ENCODE peak calls at places on chromosomes 5 and 9, in eight cellular contexts. One of them, this sample, is unnamed.

GRCh38 chr9:20990867-20991266 is 40.6 kb downstream of the HACD4 start:
- DNase-seq in GM12865: no peak
- DNase-seq in progenitor cell of endocrine pancreas: no peak
- DNase-seq in endothelial cell: no peak
- DNase-seq in cardiac muscle cell: no peak
- DNase-seq in neural crest cell: no peak
- DNase-seq in GM06990: no peak
- DNase-seq in H1: no peak
- DNase-seq in this sample: no peak

GRCh38 chr5:131541071-131541470 is 94.0 kb downstream of the RAPGEF6 start:
- DNase-seq in cardiac muscle cell: no peak
- DNase-seq in neural crest cell: no peak
- DNase-seq in progenitor cell of endocrine pancreas: no peak
- DNase-seq in endothelial cell: no peak
- DNase-seq in GM06990: no peak
- DNase-seq in H1: no peak
- DNase-seq in GM12865: no peak
- DNase-seq in this sample: no peak

GRCh38 chr5:27437594-27438200 is 399.3 kb upstream of the CDH9 start:
- DNase-seq in GM12865: peak
- DNase-seq in progenitor cell of endocrine pancreas: no peak
- DNase-seq in cardiac muscle cell: no peak
- DNase-seq in GM06990: no peak
- DNase-seq in neural crest cell: no peak
- DNase-seq in H1: no peak
- DNase-seq in endothelial cell: no peak
- DNase-seq in this sample: no peak

GRCh38 chr5:57338068-57338848 is 144.4 kb downstream of the ACTBL2 start:
- DNase-seq in GM12865: peak
- DNase-seq in neural crest cell: no peak
- DNase-seq in endothelial cell: peak
- DNase-seq in GM06990: no peak
- DNase-seq in H1: no peak
- DNase-seq in cardiac muscle cell: peak
- DNase-seq in progenitor cell of endocrine pancreas: no peak
- DNase-seq in this sample: peak

GRCh38 chr9:4549751-4550295 is 59.6 kb downstream of the SLC1A1 start:
- DNase-seq in progenitor cell of endocrine pancreas: no peak
- DNase-seq in GM06990: no peak
- DNase-seq in GM12865: no peak
- DNase-seq in cardiac muscle cell: no peak
- DNase-seq in H1: no peak
- DNase-seq in neural crest cell: no peak
- DNase-seq in endothelial cell: no peak
- DNase-seq in this sample: no peak

GRCh38 chr5:67015577-67016290 is 180.9 kb downstream of the CD180 start:
- DNase-seq in neural crest cell: no peak
- DNase-seq in endothelial cell: no peak
- DNase-seq in progenitor cell of endocrine pancreas: no peak
- DNase-seq in H1: no peak
- DNase-seq in cardiac muscle cell: no peak
- DNase-seq in GM06990: no peak
- DNase-seq in GM12865: no peak
- DNase-seq in this sample: no peak

GRCh38 chr9:131545003-131545785 is at the start of gene PRRT1B:
- DNase-seq in GM06990: no peak
- DNase-seq in neural crest cell: no peak
- DNase-seq in cardiac muscle cell: no peak
- DNase-seq in H1: no peak
- DNase-seq in GM12865: no peak
- DNase-seq in endothelial cell: no peak
- DNase-seq in progenitor cell of endocrine pancreas: peak
- DNase-seq in this sample: peak

GRCh38 chr9:81693639-81694378 is 4.5 kb upstream of the TLE1 start:
- DNase-seq in GM06990: no peak
- DNase-seq in neural crest cell: no peak
- DNase-seq in endothelial cell: no peak
- DNase-seq in H1: no peak
- DNase-seq in progenitor cell of endocrine pancreas: no peak
- DNase-seq in cardiac muscle cell: no peak
- DNase-seq in GM12865: no peak
- DNase-seq in this sample: no peak

GRCh38 chr5:94884294-94884693 is 265.8 kb downstream of the SLF1 start:
- DNase-seq in neural crest cell: peak
- DNase-seq in H1: no peak
- DNase-seq in cardiac muscle cell: peak
- DNase-seq in GM12865: no peak
- DNase-seq in endothelial cell: peak
- DNase-seq in GM06990: no peak
- DNase-seq in progenitor cell of endocrine pancreas: no peak
- DNase-seq in this sample: peak

GRCh38 chr9:106726070-106726815 is 136.7 kb upstream of the ZNF462 start:
- DNase-seq in cardiac muscle cell: no peak
- DNase-seq in GM12865: no peak
- DNase-seq in H1: no peak
- DNase-seq in neural crest cell: no peak
- DNase-seq in endothelial cell: no peak
- DNase-seq in progenitor cell of endocrine pancreas: no peak
- DNase-seq in GM06990: no peak
- DNase-seq in this sample: no peak

GRCh38 chr5:80958611-80959010 is 1.6 kb upstream of the RASGRF2 start:
- DNase-seq in neural crest cell: no peak
- DNase-seq in H1: no peak
- DNase-seq in GM12865: no peak
- DNase-seq in endothelial cell: no peak
- DNase-seq in cardiac muscle cell: no peak
- DNase-seq in GM06990: no peak
- DNase-seq in progenitor cell of endocrine pancreas: no peak
- DNase-seq in this sample: no peak

GRCh38 chr5:43301653-43302091 is 11.5 kb downstream of the HMGCS1 start:
- DNase-seq in progenitor cell of endocrine pancreas: no peak
- DNase-seq in H1: no peak
- DNase-seq in GM12865: no peak
- DNase-seq in GM06990: no peak
- DNase-seq in neural crest cell: no peak
- DNase-seq in endothelial cell: no peak
- DNase-seq in cardiac muscle cell: no peak
- DNase-seq in this sample: no peak

GRCh38 chr5:124199902-124200301 is 546.5 kb downstream of the ZNF608 start:
- DNase-seq in H1: no peak
- DNase-seq in endothelial cell: no peak
- DNase-seq in GM12865: no peak
- DNase-seq in progenitor cell of endocrine pancreas: no peak
- DNase-seq in GM06990: no peak
- DNase-seq in neural crest cell: no peak
- DNase-seq in cardiac muscle cell: no peak
- DNase-seq in this sample: no peak

GRCh38 chr9:93576296-93577044 is at the start of gene PHF2:
- DNase-seq in GM06990: peak
- DNase-seq in cardiac muscle cell: peak
- DNase-seq in GM12865: peak
- DNase-seq in endothelial cell: no peak
- DNase-seq in H1: no peak
- DNase-seq in progenitor cell of endocrine pancreas: no peak
- DNase-seq in neural crest cell: no peak
- DNase-seq in this sample: peak

GRCh38 chr9:31078175-31078574 is 1306.3 kb upstream of the ACO1 start:
- DNase-seq in GM06990: no peak
- DNase-seq in neural crest cell: no peak
- DNase-seq in H1: no peak
- DNase-seq in progenitor cell of endocrine pancreas: no peak
- DNase-seq in endothelial cell: no peak
- DNase-seq in cardiac muscle cell: no peak
- DNase-seq in GM12865: no peak
- DNase-seq in this sample: no peak

GRCh38 chr9:9771314-9771713 is 841.5 kb downstream of the PTPRD start:
- DNase-seq in GM06990: no peak
- DNase-seq in progenitor cell of endocrine pancreas: no peak
- DNase-seq in GM12865: no peak
- DNase-seq in neural crest cell: no peak
- DNase-seq in cardiac muscle cell: no peak
- DNase-seq in endothelial cell: no peak
- DNase-seq in H1: no peak
- DNase-seq in this sample: no peak

GRCh38 chr5:143023447-143024096 is 253.4 kb downstream of the ARHGAP26 start:
- DNase-seq in GM12865: peak
- DNase-seq in H1: no peak
- DNase-seq in cardiac muscle cell: peak
- DNase-seq in neural crest cell: no peak
- DNase-seq in GM06990: peak
- DNase-seq in endothelial cell: no peak
- DNase-seq in progenitor cell of endocrine pancreas: no peak
- DNase-seq in this sample: peak

GRCh38 chr5:149228610-149229297 is 42.9 kb upstream of the AFAP1L1 start:
- DNase-seq in GM06990: no peak
- DNase-seq in endothelial cell: peak
- DNase-seq in cardiac muscle cell: peak
- DNase-seq in H1: no peak
- DNase-seq in neural crest cell: no peak
- DNase-seq in GM12865: no peak
- DNase-seq in progenitor cell of endocrine pancreas: no peak
- DNase-seq in this sample: peak

GRCh38 chr5:78295035-78295961 is 800 bp upstream of the AP3B1 start:
- DNase-seq in endothelial cell: peak
- DNase-seq in GM06990: peak
- DNase-seq in H1: peak
- DNase-seq in GM12865: peak
- DNase-seq in cardiac muscle cell: peak
- DNase-seq in neural crest cell: no peak
- DNase-seq in progenitor cell of endocrine pancreas: peak
- DNase-seq in this sample: peak

GRCh38 chr9:111766066-111766465 is 28.7 kb downstream of the SHOC1 start:
- DNase-seq in endothelial cell: no peak
- DNase-seq in GM06990: no peak
- DNase-seq in GM12865: no peak
- DNase-seq in neural crest cell: no peak
- DNase-seq in progenitor cell of endocrine pancreas: no peak
- DNase-seq in cardiac muscle cell: no peak
- DNase-seq in H1: no peak
- DNase-seq in this sample: no peak

GRCh38 chr9:5089737-5090136 is 95.7 kb downstream of the INSL6 start:
- DNase-seq in cardiac muscle cell: no peak
- DNase-seq in GM12865: no peak
- DNase-seq in GM06990: no peak
- DNase-seq in endothelial cell: no peak
- DNase-seq in neural crest cell: no peak
- DNase-seq in progenitor cell of endocrine pancreas: no peak
- DNase-seq in H1: no peak
- DNase-seq in this sample: no peak

GRCh38 chr9:81410201-81410600 is 279.1 kb downstream of the TLE1 start:
- DNase-seq in neural crest cell: no peak
- DNase-seq in GM06990: no peak
- DNase-seq in GM12865: no peak
- DNase-seq in endothelial cell: no peak
- DNase-seq in H1: no peak
- DNase-seq in cardiac muscle cell: no peak
- DNase-seq in progenitor cell of endocrine pancreas: no peak
- DNase-seq in this sample: no peak

GRCh38 chr5:161562446-161562845 is 15.9 kb upstream of the GABRB2 start:
- DNase-seq in progenitor cell of endocrine pancreas: no peak
- DNase-seq in H1: no peak
- DNase-seq in cardiac muscle cell: no peak
- DNase-seq in neural crest cell: no peak
- DNase-seq in endothelial cell: no peak
- DNase-seq in GM12865: peak
- DNase-seq in GM06990: no peak
- DNase-seq in this sample: no peak

GRCh38 chr5:13698882-13699281 is 245.6 kb downstream of the DNAH5 start:
- DNase-seq in GM12865: no peak
- DNase-seq in GM06990: no peak
- DNase-seq in progenitor cell of endocrine pancreas: no peak
- DNase-seq in H1: no peak
- DNase-seq in cardiac muscle cell: no peak
- DNase-seq in neural crest cell: no peak
- DNase-seq in endothelial cell: no peak
- DNase-seq in this sample: no peak

GRCh38 chr5:13692172-13692571 is 252.3 kb downstream of the DNAH5 start:
- DNase-seq in neural crest cell: no peak
- DNase-seq in progenitor cell of endocrine pancreas: no peak
- DNase-seq in H1: no peak
- DNase-seq in GM06990: no peak
- DNase-seq in endothelial cell: no peak
- DNase-seq in cardiac muscle cell: no peak
- DNase-seq in GM12865: no peak
- DNase-seq in this sample: no peak

GRCh38 chr5:13695076-13695712 is 249.3 kb downstream of the DNAH5 start:
- DNase-seq in H1: no peak
- DNase-seq in cardiac muscle cell: no peak
- DNase-seq in endothelial cell: no peak
- DNase-seq in progenitor cell of endocrine pancreas: no peak
- DNase-seq in GM06990: no peak
- DNase-seq in neural crest cell: no peak
- DNase-seq in GM12865: no peak
- DNase-seq in this sample: no peak
- TF ChIP-seq CTCF in H1: no peak
- TF ChIP-seq CTCF in cardiac muscle cell: no peak
- TF ChIP-seq CTCF in endothelial cell: no peak
- TF ChIP-seq CTCF in progenitor cell of endocrine pancreas: peak
- TF ChIP-seq CTCF in GM06990: no peak
- TF ChIP-seq CTCF in neural crest cell: no peak
- TF ChIP-seq CTCF in GM12865: no peak
- TF ChIP-seq CTCF in this sample: no peak

GRCh38 chr9:110429453-110429852 is 91.8 kb upstream of the TXNDC8 start:
- DNase-seq in H1: no peak
- DNase-seq in cardiac muscle cell: no peak
- DNase-seq in GM12865: no peak
- DNase-seq in endothelial cell: no peak
- DNase-seq in GM06990: no peak
- DNase-seq in progenitor cell of endocrine pancreas: no peak
- DNase-seq in neural crest cell: no peak
- DNase-seq in this sample: no peak

GRCh38 chr9:110427497-110428104 is 89.9 kb upstream of the TXNDC8 start:
- DNase-seq in progenitor cell of endocrine pancreas: no peak
- DNase-seq in H1: peak
- DNase-seq in endothelial cell: peak
- DNase-seq in GM12865: peak
- DNase-seq in cardiac muscle cell: peak
- DNase-seq in neural crest cell: peak
- DNase-seq in GM06990: peak
- DNase-seq in this sample: peak

GRCh38 chr9:110426052-110426709 is 88.5 kb upstream of the TXNDC8 start:
- DNase-seq in GM12865: no peak
- DNase-seq in endothelial cell: no peak
- DNase-seq in neural crest cell: no peak
- DNase-seq in progenitor cell of endocrine pancreas: no peak
- DNase-seq in cardiac muscle cell: no peak
- DNase-seq in H1: no peak
- DNase-seq in GM06990: no peak
- DNase-seq in this sample: no peak
- TF ChIP-seq CTCF in GM12865: no peak
- TF ChIP-seq CTCF in endothelial cell: peak
- TF ChIP-seq CTCF in neural crest cell: peak
- TF ChIP-seq CTCF in progenitor cell of endocrine pancreas: peak
- TF ChIP-seq CTCF in cardiac muscle cell: peak
- TF ChIP-seq CTCF in H1: no peak
- TF ChIP-seq CTCF in GM06990: no peak
- TF ChIP-seq CTCF in this sample: no peak

GRCh38 chr5:154972476-154973080 is 31.7 kb downstream of the MRPL22 start:
- DNase-seq in endothelial cell: peak
- DNase-seq in GM06990: no peak
- DNase-seq in neural crest cell: peak
- DNase-seq in progenitor cell of endocrine pancreas: peak
- DNase-seq in GM12865: peak
- DNase-seq in H1: peak
- DNase-seq in cardiac muscle cell: peak
- DNase-seq in this sample: peak
- TF ChIP-seq CTCF in endothelial cell: no peak
- TF ChIP-seq CTCF in GM06990: peak
- TF ChIP-seq CTCF in neural crest cell: peak
- TF ChIP-seq CTCF in progenitor cell of endocrine pancreas: peak
- TF ChIP-seq CTCF in GM12865: peak
- TF ChIP-seq CTCF in H1: peak
- TF ChIP-seq CTCF in cardiac muscle cell: peak
- TF ChIP-seq CTCF in this sample: peak

GRCh38 chr9:138015021-138015829 is 137.6 kb downstream of the CACNA1B start:
- DNase-seq in H1: no peak
- DNase-seq in cardiac muscle cell: no peak
- DNase-seq in endothelial cell: no peak
- DNase-seq in progenitor cell of endocrine pancreas: no peak
- DNase-seq in GM12865: no peak
- DNase-seq in neural crest cell: no peak
- DNase-seq in GM06990: no peak
- DNase-seq in this sample: no peak
- TF ChIP-seq CTCF in H1: no peak
- TF ChIP-seq CTCF in cardiac muscle cell: no peak
- TF ChIP-seq CTCF in endothelial cell: no peak
- TF ChIP-seq CTCF in progenitor cell of endocrine pancreas: no peak
- TF ChIP-seq CTCF in GM12865: no peak
- TF ChIP-seq CTCF in neural crest cell: no peak
- TF ChIP-seq CTCF in GM06990: no peak
- TF ChIP-seq CTCF in this sample: no peak